ENCODE peak calls at places on chromosome 9, in eight cellular contexts. One of them, this sample, is unnamed.

GRCh38 chr9:23081377-23081776 is 634.8 kb downstream of the DMRTA1 start:
- DNase-seq in HCT116: no peak
- DNase-seq in Peyer's patch: no peak
- DNase-seq in A549: no peak
- DNase-seq in HFF-Myc: no peak
- DNase-seq in cardiac fibroblast: no peak
- DNase-seq in hepatocyte: no peak
- DNase-seq in CD8-positive, alpha-beta T cell: no peak
- DNase-seq in this sample: no peak

GRCh38 chr9:33619666-33620404 is 95.8 kb downstream of the ANKRD18B start:
- DNase-seq in HCT116: peak
- DNase-seq in Peyer's patch: no peak
- DNase-seq in cardiac fibroblast: peak
- DNase-seq in CD8-positive, alpha-beta T cell: no peak
- DNase-seq in hepatocyte: peak
- DNase-seq in HFF-Myc: peak
- DNase-seq in A549: peak
- DNase-seq in this sample: peak

GRCh38 chr9:31590091-31590490 is 794.4 kb upstream of the ACO1 start:
- DNase-seq in A549: no peak
- DNase-seq in CD8-positive, alpha-beta T cell: no peak
- DNase-seq in HFF-Myc: no peak
- DNase-seq in cardiac fibroblast: peak
- DNase-seq in HCT116: no peak
- DNase-seq in Peyer's patch: no peak
- DNase-seq in hepatocyte: no peak
- DNase-seq in this sample: no peak

GRCh38 chr9:131641618-131642495 is 96.5 kb downstream of the PRRT1B start:
- DNase-seq in HCT116: no peak
- DNase-seq in cardiac fibroblast: peak
- DNase-seq in hepatocyte: peak
- DNase-seq in HFF-Myc: no peak
- DNase-seq in Peyer's patch: no peak
- DNase-seq in CD8-positive, alpha-beta T cell: no peak
- DNase-seq in A549: peak
- DNase-seq in this sample: peak

GRCh38 chr9:131028931-131029573 is 20.1 kb downstream of the LAMC3 start:
- DNase-seq in Peyer's patch: no peak
- DNase-seq in cardiac fibroblast: no peak
- DNase-seq in hepatocyte: no peak
- DNase-seq in A549: no peak
- DNase-seq in HCT116: no peak
- DNase-seq in CD8-positive, alpha-beta T cell: no peak
- DNase-seq in HFF-Myc: no peak
- DNase-seq in this sample: no peak

GRCh38 chr9:69097053-69097452 is 61.5 kb downstream of the FXN start:
- DNase-seq in HCT116: no peak
- DNase-seq in A549: no peak
- DNase-seq in Peyer's patch: no peak
- DNase-seq in hepatocyte: peak
- DNase-seq in HFF-Myc: no peak
- DNase-seq in CD8-positive, alpha-beta T cell: no peak
- DNase-seq in cardiac fibroblast: peak
- DNase-seq in this sample: peak

GRCh38 chr9:36018755-36019720 is 17.7 kb upstream of the RECK start:
- DNase-seq in Peyer's patch: no peak
- DNase-seq in A549: no peak
- DNase-seq in CD8-positive, alpha-beta T cell: no peak
- DNase-seq in HCT116: no peak
- DNase-seq in HFF-Myc: no peak
- DNase-seq in cardiac fibroblast: no peak
- DNase-seq in hepatocyte: no peak
- DNase-seq in this sample: no peak

GRCh38 chr9:91992636-91993035 is 42.6 kb upstream of the ROR2 start:
- DNase-seq in A549: peak
- DNase-seq in cardiac fibroblast: no peak
- DNase-seq in hepatocyte: peak
- DNase-seq in HFF-Myc: peak
- DNase-seq in Peyer's patch: no peak
- DNase-seq in CD8-positive, alpha-beta T cell: no peak
- DNase-seq in HCT116: no peak
- DNase-seq in this sample: peak

GRCh38 chr9:136265561-136266355 is 20.1 kb upstream of the QSOX2 start:
- DNase-seq in hepatocyte: no peak
- DNase-seq in HCT116: no peak
- DNase-seq in A549: no peak
- DNase-seq in HFF-Myc: no peak
- DNase-seq in Peyer's patch: no peak
- DNase-seq in cardiac fibroblast: no peak
- DNase-seq in CD8-positive, alpha-beta T cell: no peak
- DNase-seq in this sample: no peak

GRCh38 chr9:93679536-93680444 is 103.4 kb downstream of the PHF2 start:
- DNase-seq in CD8-positive, alpha-beta T cell: no peak
- DNase-seq in cardiac fibroblast: no peak
- DNase-seq in Peyer's patch: peak
- DNase-seq in A549: no peak
- DNase-seq in HFF-Myc: no peak
- DNase-seq in hepatocyte: no peak
- DNase-seq in HCT116: no peak
- DNase-seq in this sample: no peak

GRCh38 chr9:124759327-124759726 is 11.8 kb downstream of the NR6A1 start:
- DNase-seq in CD8-positive, alpha-beta T cell: no peak
- DNase-seq in Peyer's patch: no peak
- DNase-seq in HCT116: no peak
- DNase-seq in A549: no peak
- DNase-seq in cardiac fibroblast: no peak
- DNase-seq in hepatocyte: no peak
- DNase-seq in HFF-Myc: no peak
- DNase-seq in this sample: no peak

GRCh38 chr9:124758061-124758460 is 13.1 kb downstream of the NR6A1 start:
- DNase-seq in hepatocyte: no peak
- DNase-seq in A549: no peak
- DNase-seq in HFF-Myc: no peak
- DNase-seq in HCT116: no peak
- DNase-seq in cardiac fibroblast: no peak
- DNase-seq in CD8-positive, alpha-beta T cell: no peak
- DNase-seq in Peyer's patch: no peak
- DNase-seq in this sample: no peak

GRCh38 chr9:124760719-124761118 is 10.4 kb downstream of the NR6A1 start:
- DNase-seq in Peyer's patch: no peak
- DNase-seq in CD8-positive, alpha-beta T cell: no peak
- DNase-seq in cardiac fibroblast: no peak
- DNase-seq in HCT116: no peak
- DNase-seq in hepatocyte: no peak
- DNase-seq in A549: no peak
- DNase-seq in HFF-Myc: no peak
- DNase-seq in this sample: no peak

GRCh38 chr9:124757589-124757988 is 13.5 kb downstream of the NR6A1 start:
- DNase-seq in Peyer's patch: no peak
- DNase-seq in HCT116: no peak
- DNase-seq in A549: no peak
- DNase-seq in HFF-Myc: no peak
- DNase-seq in hepatocyte: no peak
- DNase-seq in cardiac fibroblast: no peak
- DNase-seq in CD8-positive, alpha-beta T cell: no peak
- DNase-seq in this sample: no peak

DNA sequence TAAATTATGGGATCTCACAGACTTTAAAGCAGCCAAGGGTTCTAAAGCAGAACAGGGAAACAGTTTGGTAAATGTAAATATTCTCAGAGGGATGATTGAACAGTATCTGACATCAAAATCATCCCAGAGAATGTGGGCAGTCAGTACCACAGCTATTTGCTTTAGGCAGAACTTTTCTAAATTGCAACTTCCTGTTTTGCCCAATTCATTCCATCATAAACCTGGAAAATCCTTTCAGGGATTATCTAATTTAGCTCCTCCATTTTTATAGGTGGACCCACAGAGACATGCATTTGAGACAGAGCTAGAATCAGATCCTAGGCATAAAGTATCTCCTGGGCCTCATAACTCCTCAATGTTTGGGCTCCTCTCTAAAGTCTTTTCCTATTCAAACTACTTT is 12.4 kb downstream of the NR6A1 start:
- DNase-seq in Peyer's patch: no peak
- DNase-seq in A549: no peak
- DNase-seq in HCT116: no peak
- DNase-seq in hepatocyte: no peak
- DNase-seq in HFF-Myc: no peak
- DNase-seq in cardiac fibroblast: no peak
- DNase-seq in CD8-positive, alpha-beta T cell: no peak
- DNase-seq in this sample: no peak
- H3K4me3 ChIP-seq in Peyer's patch: no peak
- H3K4me3 ChIP-seq in A549: no peak
- H3K4me3 ChIP-seq in HCT116: no peak
- H3K4me3 ChIP-seq in hepatocyte: no peak
- H3K4me3 ChIP-seq in HFF-Myc: no peak
- H3K4me3 ChIP-seq in cardiac fibroblast: no peak
- H3K4me3 ChIP-seq in CD8-positive, alpha-beta T cell: no peak
- H3K4me3 ChIP-seq in this sample: no peak

GRCh38 chr9:96135904-96136303 is 166.1 kb downstream of the HSD17B3 start:
- DNase-seq in HFF-Myc: no peak
- DNase-seq in HCT116: no peak
- DNase-seq in cardiac fibroblast: no peak
- DNase-seq in Peyer's patch: no peak
- DNase-seq in CD8-positive, alpha-beta T cell: no peak
- DNase-seq in hepatocyte: no peak
- DNase-seq in A549: no peak
- DNase-seq in this sample: no peak

GRCh38 chr9:96135071-96135825 is 166.7 kb downstream of the HSD17B3 start:
- DNase-seq in A549: no peak
- DNase-seq in Peyer's patch: no peak
- DNase-seq in cardiac fibroblast: peak
- DNase-seq in HCT116: no peak
- DNase-seq in CD8-positive, alpha-beta T cell: no peak
- DNase-seq in hepatocyte: no peak
- DNase-seq in HFF-Myc: no peak
- DNase-seq in this sample: no peak

GRCh38 chr9:96138616-96139015 is 163.4 kb downstream of the HSD17B3 start:
- DNase-seq in A549: no peak
- DNase-seq in HCT116: no peak
- DNase-seq in Peyer's patch: no peak
- DNase-seq in HFF-Myc: no peak
- DNase-seq in CD8-positive, alpha-beta T cell: no peak
- DNase-seq in cardiac fibroblast: no peak
- DNase-seq in hepatocyte: no peak
- DNase-seq in this sample: no peak

GRCh38 chr9:96137666-96138429 is 164.1 kb downstream of the HSD17B3 start:
- DNase-seq in cardiac fibroblast: no peak
- DNase-seq in hepatocyte: no peak
- DNase-seq in HCT116: no peak
- DNase-seq in CD8-positive, alpha-beta T cell: no peak
- DNase-seq in Peyer's patch: no peak
- DNase-seq in HFF-Myc: no peak
- DNase-seq in A549: no peak
- DNase-seq in this sample: no peak

GRCh38 chr9:96136992-96137665 is 164.8 kb downstream of the HSD17B3 start:
- DNase-seq in Peyer's patch: peak
- DNase-seq in hepatocyte: peak
- DNase-seq in A549: no peak
- DNase-seq in cardiac fibroblast: peak
- DNase-seq in CD8-positive, alpha-beta T cell: no peak
- DNase-seq in HCT116: no peak
- DNase-seq in HFF-Myc: no peak
- DNase-seq in this sample: peak
- H3K4me3 ChIP-seq in Peyer's patch: peak
- H3K4me3 ChIP-seq in hepatocyte: no peak
- H3K4me3 ChIP-seq in A549: no peak
- H3K4me3 ChIP-seq in cardiac fibroblast: no peak
- H3K4me3 ChIP-seq in CD8-positive, alpha-beta T cell: no peak
- H3K4me3 ChIP-seq in HCT116: no peak
- H3K4me3 ChIP-seq in HFF-Myc: no peak
- H3K4me3 ChIP-seq in this sample: peak

DNA sequence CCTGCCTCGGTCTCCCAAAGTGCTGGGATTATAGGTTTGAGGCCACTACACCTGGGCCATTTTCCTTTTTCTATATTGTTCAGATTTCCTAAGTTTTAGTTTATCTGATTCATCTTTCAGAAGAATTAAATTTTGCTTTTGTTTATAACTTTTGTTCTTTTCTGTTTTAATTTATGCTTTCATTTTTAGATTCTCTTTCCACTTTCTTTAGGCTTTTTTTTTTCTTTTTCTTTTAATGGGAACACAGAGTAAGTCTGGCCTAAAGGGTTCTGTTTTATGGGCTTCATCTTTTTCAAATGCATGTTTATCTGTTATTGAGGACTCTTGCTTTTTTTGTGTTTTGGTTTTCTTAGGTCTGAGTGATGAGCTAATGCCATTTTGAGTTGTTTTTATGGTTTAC is 42.1 kb downstream of the SNX30 start:
- DNase-seq in Peyer's patch: no peak
- DNase-seq in HCT116: no peak
- DNase-seq in cardiac fibroblast: no peak
- DNase-seq in A549: no peak
- DNase-seq in CD8-positive, alpha-beta T cell: no peak
- DNase-seq in hepatocyte: no peak
- DNase-seq in HFF-Myc: no peak
- DNase-seq in this sample: no peak
- H3K4me3 ChIP-seq in Peyer's patch: no peak
- H3K4me3 ChIP-seq in HCT116: no peak
- H3K4me3 ChIP-seq in cardiac fibroblast: no peak
- H3K4me3 ChIP-seq in A549: no peak
- H3K4me3 ChIP-seq in CD8-positive, alpha-beta T cell: no peak
- H3K4me3 ChIP-seq in hepatocyte: no peak
- H3K4me3 ChIP-seq in HFF-Myc: no peak
- H3K4me3 ChIP-seq in this sample: no peak

DNA sequence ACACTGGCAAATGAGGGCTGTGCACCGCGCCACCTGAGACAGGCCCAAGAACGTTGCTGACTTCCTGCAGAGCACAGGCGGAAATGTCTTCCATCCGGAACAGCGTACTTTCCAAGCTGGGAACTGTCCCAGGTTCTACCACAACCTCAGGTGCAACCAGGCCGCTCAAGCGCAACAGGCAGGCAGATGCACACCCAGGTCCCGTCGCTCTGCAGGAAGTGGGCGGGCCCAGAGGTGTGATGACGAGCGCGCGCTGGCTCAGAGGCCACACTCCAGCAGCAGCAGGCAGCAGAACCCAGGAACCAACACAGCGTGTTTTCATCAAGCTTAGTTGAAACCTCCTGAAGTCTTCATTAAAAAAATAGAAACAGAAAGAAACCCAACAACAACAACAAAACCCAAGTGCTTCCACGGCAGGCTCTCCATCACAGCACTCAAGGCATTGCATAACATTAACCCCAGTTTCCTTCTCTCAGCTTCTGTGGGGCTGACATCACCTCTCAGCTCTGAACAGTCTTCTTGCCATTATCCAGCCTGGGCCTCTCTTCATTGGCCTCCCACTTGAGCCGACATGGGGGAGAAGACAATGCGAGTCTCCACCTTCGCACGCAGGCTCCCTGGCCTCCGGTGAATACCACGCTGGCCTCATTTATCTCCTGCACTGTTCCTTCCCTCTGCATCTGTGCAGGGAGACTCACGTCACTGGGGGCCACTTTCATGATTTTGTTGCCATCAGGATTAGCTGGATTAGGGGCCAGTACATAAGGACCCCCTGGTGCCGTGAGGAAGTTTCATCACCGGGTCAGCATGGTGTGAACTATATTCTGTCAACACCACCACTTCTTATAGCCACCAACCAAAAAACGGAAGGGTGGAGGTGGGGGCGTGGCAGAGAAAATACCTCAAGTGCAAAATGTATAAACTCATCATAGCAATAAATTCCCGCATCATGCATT is 22.1 kb downstream of the PTCH1 start:
- DNase-seq in Peyer's patch: peak
- DNase-seq in cardiac fibroblast: no peak
- DNase-seq in HFF-Myc: no peak
- DNase-seq in HCT116: no peak
- DNase-seq in CD8-positive, alpha-beta T cell: peak
- DNase-seq in A549: no peak
- DNase-seq in hepatocyte: peak
- DNase-seq in this sample: no peak
- H3K4me3 ChIP-seq in Peyer's patch: peak
- H3K4me3 ChIP-seq in cardiac fibroblast: no peak
- H3K4me3 ChIP-seq in HFF-Myc: no peak
- H3K4me3 ChIP-seq in HCT116: no peak
- H3K4me3 ChIP-seq in CD8-positive, alpha-beta T cell: peak
- H3K4me3 ChIP-seq in A549: no peak
- H3K4me3 ChIP-seq in hepatocyte: no peak
- H3K4me3 ChIP-seq in this sample: no peak